ENCODE peak calls at places on chromosomes 12 and 14, in six cellular contexts. One of them, this sample, is unnamed.

GRCh38 chr12:12072064-12072760 is 1.5 kb downstream of the BCL2L14 start:
- DNase-seq in SK-N-SH: no peak
- DNase-seq in IMR-90: no peak
- DNase-seq in epithelial cell of esophagus: no peak
- DNase-seq in stomach: peak; percentile 73
- DNase-seq in AG04450: no peak
- DNase-seq in this sample: no peak

GRCh38 chr12:131941987-131942341 is 7.8 kb upstream of the EP400 start:
- DNase-seq in IMR-90: no peak
- DNase-seq in AG04450: no peak
- DNase-seq in epithelial cell of esophagus: no peak
- DNase-seq in SK-N-SH: no peak
- DNase-seq in stomach: no peak
- DNase-seq in this sample: no peak

GRCh38 chr14:68823434-68824206 is 30.8 kb upstream of the ZFP36L1 start:
- DNase-seq in AG04450: no peak
- DNase-seq in SK-N-SH: no peak
- DNase-seq in epithelial cell of esophagus: no peak
- DNase-seq in stomach: no peak
- DNase-seq in IMR-90: no peak
- DNase-seq in this sample: no peak

GRCh38 chr14:51472881-51473280 is 178.8 kb upstream of the FRMD6 start:
- DNase-seq in SK-N-SH: peak; percentile 68
- DNase-seq in AG04450: no peak
- DNase-seq in stomach: no peak
- DNase-seq in IMR-90: no peak
- DNase-seq in epithelial cell of esophagus: peak; percentile 63
- DNase-seq in this sample: no peak

GRCh38 chr12:23359975-23360638 is 589.4 kb downstream of the SOX5 start:
- DNase-seq in epithelial cell of esophagus: no peak
- DNase-seq in SK-N-SH: no peak
- DNase-seq in stomach: no peak
- DNase-seq in IMR-90: no peak
- DNase-seq in AG04450: no peak
- DNase-seq in this sample: no peak

GRCh38 chr12:11922361-11922760 is 148.4 kb upstream of the BCL2L14 start:
- DNase-seq in AG04450: no peak
- DNase-seq in stomach: no peak
- DNase-seq in epithelial cell of esophagus: no peak
- DNase-seq in IMR-90: no peak
- DNase-seq in SK-N-SH: no peak
- DNase-seq in this sample: no peak

GRCh38 chr12:92140919-92141536 is 4.6 kb downstream of the BTG1 start:
- DNase-seq in AG04450: no peak
- DNase-seq in IMR-90: no peak
- DNase-seq in SK-N-SH: no peak
- DNase-seq in stomach: no peak
- DNase-seq in epithelial cell of esophagus: no peak
- DNase-seq in this sample: peak; percentile 43

GRCh38 chr12:68236421-68237059 is 10.9 kb upstream of the IL26 start:
- DNase-seq in stomach: no peak
- DNase-seq in SK-N-SH: no peak
- DNase-seq in epithelial cell of esophagus: no peak
- DNase-seq in AG04450: no peak
- DNase-seq in IMR-90: no peak
- DNase-seq in this sample: no peak

GRCh38 chr12:12716845-12717585 is at the start of gene CDKN1B:
- DNase-seq in SK-N-SH: peak; percentile 94
- DNase-seq in AG04450: peak; percentile 88
- DNase-seq in epithelial cell of esophagus: peak; percentile 97
- DNase-seq in IMR-90: peak; percentile 94
- DNase-seq in stomach: peak; percentile 95
- DNase-seq in this sample: peak; percentile 99

GRCh38 chr12:63042646-63043045 is 107.7 kb upstream of the PPM1H start:
- DNase-seq in AG04450: no peak
- DNase-seq in epithelial cell of esophagus: peak; percentile 20
- DNase-seq in SK-N-SH: no peak
- DNase-seq in IMR-90: peak; percentile 27
- DNase-seq in stomach: no peak
- DNase-seq in this sample: peak; percentile 28

GRCh38 chr12:127503221-127503620 is 763.7 kb upstream of the TMEM132C start:
- DNase-seq in AG04450: no peak
- DNase-seq in epithelial cell of esophagus: no peak
- DNase-seq in IMR-90: no peak
- DNase-seq in SK-N-SH: no peak
- DNase-seq in stomach: no peak
- DNase-seq in this sample: no peak

GRCh38 chr12:19834596-19834995 is 395.3 kb downstream of the AEBP2 start:
- DNase-seq in AG04450: no peak
- DNase-seq in IMR-90: no peak
- DNase-seq in SK-N-SH: no peak
- DNase-seq in stomach: no peak
- DNase-seq in epithelial cell of esophagus: no peak
- DNase-seq in this sample: no peak

GRCh38 chr12:77842430-77842829 is 11.7 kb downstream of the NAV3 start:
- DNase-seq in epithelial cell of esophagus: peak; percentile 54
- DNase-seq in AG04450: no peak
- DNase-seq in SK-N-SH: no peak
- DNase-seq in stomach: no peak
- DNase-seq in IMR-90: no peak
- DNase-seq in this sample: peak; percentile 35

GRCh38 chr14:77204457-77204796 is 22.8 kb downstream of the TMEM63C start:
- DNase-seq in epithelial cell of esophagus: no peak
- DNase-seq in IMR-90: no peak
- DNase-seq in SK-N-SH: no peak
- DNase-seq in AG04450: no peak
- DNase-seq in stomach: no peak
- DNase-seq in this sample: no peak

GRCh38 chr12:108816652-108817335 is 40.6 kb downstream of the SSH1 start:
- DNase-seq in SK-N-SH: no peak
- DNase-seq in AG04450: no peak
- DNase-seq in stomach: no peak
- DNase-seq in IMR-90: no peak
- DNase-seq in epithelial cell of esophagus: no peak
- DNase-seq in this sample: no peak

GRCh38 chr12:111819191-111820158 is 22.6 kb upstream of the MAPKAPK5 start:
- DNase-seq in SK-N-SH: no peak
- DNase-seq in epithelial cell of esophagus: peak; percentile 60
- DNase-seq in stomach: no peak
- DNase-seq in IMR-90: no peak
- DNase-seq in AG04450: no peak
- DNase-seq in this sample: no peak

GRCh38 chr12:43551971-43552559 is at the start of gene ADAMTS20:
- DNase-seq in AG04450: no peak
- DNase-seq in IMR-90: peak; percentile 3
- DNase-seq in epithelial cell of esophagus: peak; percentile 15
- DNase-seq in SK-N-SH: peak; percentile 93
- DNase-seq in stomach: no peak
- DNase-seq in this sample: peak; percentile 58
- TF ChIP-seq CTCF in AG04450: no peak
- TF ChIP-seq CTCF in IMR-90: no peak
- TF ChIP-seq CTCF in epithelial cell of esophagus: no peak
- TF ChIP-seq CTCF in SK-N-SH: no peak
- TF ChIP-seq CTCF in stomach: no peak
- TF ChIP-seq CTCF in this sample: no peak

GRCh38 chr12:124543052-124543590 is 24.3 kb downstream of the NCOR2 start:
- DNase-seq in IMR-90: no peak
- DNase-seq in epithelial cell of esophagus: no peak
- DNase-seq in AG04450: no peak
- DNase-seq in SK-N-SH: peak; percentile 86
- DNase-seq in stomach: no peak
- DNase-seq in this sample: no peak
- H3K4me3 ChIP-seq in IMR-90: no peak overlapping the region
- H3K4me3 ChIP-seq in epithelial cell of esophagus: no peak overlapping the region
- H3K4me3 ChIP-seq in AG04450: no peak overlapping the region
- H3K4me3 ChIP-seq in SK-N-SH: no peak overlapping the region
- H3K4me3 ChIP-seq in stomach: no peak overlapping the region
- H3K4me3 ChIP-seq in this sample: no peak overlapping the region

DNA sequence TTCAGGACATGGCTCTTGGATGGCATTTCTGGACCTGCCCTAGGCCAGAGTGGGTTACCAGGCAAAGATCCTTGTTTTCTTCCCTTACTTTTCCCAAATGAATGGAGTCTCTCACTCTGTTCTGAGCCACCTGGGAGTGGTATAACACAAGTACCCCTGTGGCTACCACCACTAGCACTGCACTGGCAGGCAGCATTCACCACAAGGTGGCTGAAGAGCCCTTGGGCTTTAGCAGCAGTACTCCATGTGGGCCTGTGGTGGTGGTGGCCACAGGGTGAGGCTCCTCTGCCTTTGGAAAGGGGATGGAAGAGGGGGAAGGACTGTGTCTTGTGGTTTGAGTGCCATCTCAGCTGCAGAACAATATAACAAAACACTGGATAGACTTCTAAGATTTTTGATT is 38.0 kb upstream of the LMNTD1 start:
- DNase-seq in IMR-90: no peak
- DNase-seq in SK-N-SH: no peak
- DNase-seq in epithelial cell of esophagus: peak; percentile 3
- DNase-seq in AG04450: no peak
- DNase-seq in stomach: no peak
- DNase-seq in this sample: no peak
- TF ChIP-seq CTCF in IMR-90: no peak
- TF ChIP-seq CTCF in SK-N-SH: no peak
- TF ChIP-seq CTCF in epithelial cell of esophagus: peak; percentile 15
- TF ChIP-seq CTCF in AG04450: peak; percentile 18
- TF ChIP-seq CTCF in stomach: no peak
- TF ChIP-seq CTCF in this sample: peak; percentile 11

GRCh38 chr14:30849354-30849753 is 25.0 kb upstream of the COCH start:
- DNase-seq in AG04450: no peak
- DNase-seq in IMR-90: no peak
- DNase-seq in stomach: no peak
- DNase-seq in epithelial cell of esophagus: no peak
- DNase-seq in SK-N-SH: no peak
- DNase-seq in this sample: no peak

GRCh38 chr14:30849983-30850382 is 24.4 kb upstream of the COCH start:
- DNase-seq in IMR-90: no peak
- DNase-seq in epithelial cell of esophagus: no peak
- DNase-seq in SK-N-SH: no peak
- DNase-seq in stomach: no peak
- DNase-seq in AG04450: no peak
- DNase-seq in this sample: no peak

GRCh38 chr14:30854492-30854891 is 19.9 kb upstream of the COCH start:
- DNase-seq in AG04450: no peak
- DNase-seq in SK-N-SH: no peak
- DNase-seq in IMR-90: no peak
- DNase-seq in epithelial cell of esophagus: peak; percentile 50
- DNase-seq in stomach: no peak
- DNase-seq in this sample: no peak

GRCh38 chr14:30848449-30849240 is 25.7 kb upstream of the COCH start:
- DNase-seq in SK-N-SH: no peak
- DNase-seq in epithelial cell of esophagus: no peak
- DNase-seq in IMR-90: no peak
- DNase-seq in stomach: no peak
- DNase-seq in AG04450: no peak
- DNase-seq in this sample: no peak
- H3K4me3 ChIP-seq in SK-N-SH: no peak overlapping the region
- H3K4me3 ChIP-seq in epithelial cell of esophagus: no peak overlapping the region
- H3K4me3 ChIP-seq in IMR-90: no peak overlapping the region
- H3K4me3 ChIP-seq in stomach: no peak overlapping the region
- H3K4me3 ChIP-seq in AG04450: no peak overlapping the region
- H3K4me3 ChIP-seq in this sample: no peak overlapping the region

GRCh38 chr12:72141381-72141780 is 130.8 kb upstream of the TRHDE start:
- DNase-seq in epithelial cell of esophagus: no peak
- DNase-seq in IMR-90: peak; percentile 28
- DNase-seq in AG04450: no peak
- DNase-seq in stomach: no peak
- DNase-seq in SK-N-SH: peak; percentile 5
- DNase-seq in this sample: no peak
- TF ChIP-seq CTCF in epithelial cell of esophagus: no peak
- TF ChIP-seq CTCF in IMR-90: peak; percentile 18
- TF ChIP-seq CTCF in AG04450: peak; percentile 41
- TF ChIP-seq CTCF in stomach: no peak
- TF ChIP-seq CTCF in SK-N-SH: peak; percentile 49
- TF ChIP-seq CTCF in this sample: peak; percentile 12

GRCh38 chr12:81077329-81077685 is 572 bp upstream of the ACSS3 start:
- DNase-seq in AG04450: no peak
- DNase-seq in IMR-90: no peak
- DNase-seq in stomach: no peak
- DNase-seq in epithelial cell of esophagus: no peak
- DNase-seq in SK-N-SH: no peak
- DNase-seq in this sample: no peak
- H3K4me3 ChIP-seq in AG04450: peak overlapping the region; percentile 58
- H3K4me3 ChIP-seq in IMR-90: peak overlapping the region; percentile 31
- H3K4me3 ChIP-seq in stomach: peak overlapping the region; percentile 61
- H3K4me3 ChIP-seq in epithelial cell of esophagus: no peak overlapping the region
- H3K4me3 ChIP-seq in SK-N-SH: peak overlapping the region; percentile 29
- H3K4me3 ChIP-seq in this sample: peak overlapping the region; percentile 66

DNA sequence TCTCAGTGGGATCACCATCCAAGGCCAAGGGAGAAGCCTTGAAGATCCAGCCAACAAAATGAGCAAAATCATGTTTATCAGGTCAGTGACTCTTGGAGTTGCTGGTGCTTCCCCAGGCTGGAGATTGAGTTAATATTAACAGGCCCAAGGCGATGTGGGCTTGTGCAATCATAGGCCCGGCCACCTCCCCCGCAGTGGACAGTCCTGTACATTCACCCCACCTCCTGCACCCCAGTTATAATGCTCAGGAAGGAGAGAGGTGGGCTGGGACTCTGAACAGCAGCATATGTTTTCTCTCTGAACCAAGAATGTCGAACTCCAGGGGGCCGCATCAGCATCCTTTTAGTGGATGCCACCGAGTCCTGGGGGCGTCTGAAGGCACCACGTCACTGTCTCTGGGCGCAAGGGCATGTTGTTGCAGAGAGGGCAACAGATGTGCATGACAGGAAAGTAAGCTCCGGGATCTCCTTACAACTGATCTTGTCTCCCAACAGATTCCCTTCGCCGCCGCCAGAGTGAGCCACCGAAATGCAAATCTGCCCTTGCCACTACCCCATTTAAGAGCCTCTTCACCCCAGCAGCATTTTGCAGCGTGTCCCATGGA is 32.2 kb upstream of the SERPINA6 start:
- DNase-seq in IMR-90: peak; percentile 65
- DNase-seq in AG04450: peak; percentile 26
- DNase-seq in epithelial cell of esophagus: peak; percentile 77
- DNase-seq in SK-N-SH: no peak
- DNase-seq in stomach: peak; percentile 60
- DNase-seq in this sample: peak; percentile 74
- TF ChIP-seq CTCF in IMR-90: peak; percentile 52
- TF ChIP-seq CTCF in AG04450: peak; percentile 70
- TF ChIP-seq CTCF in epithelial cell of esophagus: peak; percentile 69
- TF ChIP-seq CTCF in SK-N-SH: peak; percentile 60
- TF ChIP-seq CTCF in stomach: peak; percentile 34
- TF ChIP-seq CTCF in this sample: peak; percentile 52